ENCODE peak calls at places on chromosomes 2 and 18, in four cellular contexts. One of them, this sample, is unnamed.

GRCh38 chr2:239157766-239158165 is 243.1 kb downstream of the HDAC4 start:
- DNase-seq in HepG2: no peak
- DNase-seq in H1: peak; percentile 82
- DNase-seq in GM12878: no peak
- DNase-seq in this sample: no peak

GRCh38 chr2:96815326-96816126 is 542 bp upstream of the CNNM3 start:
- DNase-seq in H1: no peak
- DNase-seq in GM12878: no peak
- DNase-seq in HepG2: peak; percentile 39
- DNase-seq in this sample: peak; percentile 69

GRCh38 chr2:8682719-8683667 is 1.1 kb downstream of the ID2 start:
- DNase-seq in H1: no peak
- DNase-seq in GM12878: no peak
- DNase-seq in HepG2: peak; percentile 72
- DNase-seq in this sample: peak; percentile 77

GRCh38 chr2:173922068-173922467 is 43.1 kb downstream of the SP3 start:
- DNase-seq in GM12878: no peak
- DNase-seq in HepG2: no peak
- DNase-seq in H1: no peak
- DNase-seq in this sample: no peak

GRCh38 chr2:61582191-61582590 is 44.0 kb upstream of the XPO1 start:
- DNase-seq in GM12878: no peak
- DNase-seq in HepG2: no peak
- DNase-seq in H1: no peak
- DNase-seq in this sample: no peak

GRCh38 chr2:85288244-85288725 is 39.5 kb downstream of the TGOLN2 start:
- DNase-seq in H1: no peak
- DNase-seq in HepG2: no peak
- DNase-seq in GM12878: no peak
- DNase-seq in this sample: no peak

GRCh38 chr2:46230115-46230571 is 67.1 kb upstream of the EPAS1 start:
- DNase-seq in H1: no peak
- DNase-seq in HepG2: peak; percentile 24
- DNase-seq in GM12878: peak; percentile 37
- DNase-seq in this sample: no peak

GRCh38 chr2:88250402-88250801 is 80.3 kb downstream of the THNSL2 start:
- DNase-seq in H1: no peak
- DNase-seq in GM12878: no peak
- DNase-seq in HepG2: no peak
- DNase-seq in this sample: no peak

GRCh38 chr2:74186038-74186437 is 7.4 kb upstream of the MOB1A start:
- DNase-seq in GM12878: peak; percentile 98
- DNase-seq in H1: no peak
- DNase-seq in HepG2: no peak
- DNase-seq in this sample: no peak

GRCh38 chr2:134796373-134796772 is 42.0 kb upstream of the ACMSD start:
- DNase-seq in GM12878: no peak
- DNase-seq in H1: no peak
- DNase-seq in HepG2: no peak
- DNase-seq in this sample: no peak

GRCh38 chr2:238790126-238790820 is 57.6 kb upstream of the TWIST2 start:
- DNase-seq in HepG2: no peak
- DNase-seq in H1: no peak
- DNase-seq in GM12878: no peak
- DNase-seq in this sample: no peak

DNA sequence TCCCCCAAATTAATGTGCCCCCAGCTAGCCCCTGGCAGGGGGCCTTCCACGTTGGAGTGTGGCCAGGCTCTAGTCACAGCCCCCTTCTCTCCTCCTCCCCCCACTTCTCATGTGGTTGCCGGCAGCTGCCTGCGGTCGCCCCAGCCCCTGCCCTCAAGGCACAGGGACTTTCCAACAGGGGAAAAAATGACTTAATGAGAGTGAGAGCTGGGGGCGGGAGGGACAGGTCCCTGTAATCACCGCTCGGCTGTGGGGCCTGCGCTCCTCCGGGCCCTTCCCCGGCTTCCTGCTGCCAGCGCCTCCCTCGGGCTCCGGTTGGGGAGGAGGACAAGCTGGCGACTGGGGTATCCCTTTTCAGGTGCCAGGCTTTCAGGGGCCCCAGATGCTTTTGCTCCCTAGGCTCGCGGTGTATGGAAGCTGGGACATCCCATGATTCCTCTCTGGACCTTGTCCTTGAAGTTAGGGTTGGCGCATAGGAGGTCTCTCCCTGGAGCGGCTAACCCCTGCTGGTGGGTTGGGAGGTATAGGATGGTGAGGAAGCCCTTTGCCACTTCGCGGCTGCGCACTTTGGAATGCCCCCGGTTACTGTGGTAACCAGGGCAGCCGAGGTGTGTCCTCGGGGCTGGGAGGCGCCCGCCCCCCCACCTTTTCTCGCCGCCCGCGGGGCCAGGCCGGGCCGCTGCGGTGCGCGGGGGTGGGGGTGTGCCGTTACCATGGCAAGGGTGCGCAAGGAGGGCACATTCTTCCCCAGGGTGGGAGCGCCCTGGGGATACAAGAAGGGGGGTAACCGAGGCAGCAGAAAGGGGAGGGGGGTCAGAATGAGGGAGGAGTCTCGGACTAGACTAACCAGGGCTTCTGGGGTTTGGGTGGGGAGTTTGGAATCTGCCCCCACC is 16.1 kb downstream of the WNT10A start:
- DNase-seq in H1: peak; percentile 69
- DNase-seq in HepG2: no peak
- DNase-seq in GM12878: peak; percentile 84
- DNase-seq in this sample: peak; percentile 74
- TF ChIP-seq TCF12 in H1: no peak
- TF ChIP-seq TCF12 in HepG2: no peak
- TF ChIP-seq TCF12 in GM12878: peak; percentile 100
- TF ChIP-seq TCF12 in this sample: no peak

GRCh38 chr2:106562826-106563594 is 75.8 kb downstream of the CD8B2 start:
- DNase-seq in GM12878: no peak
- DNase-seq in H1: no peak
- DNase-seq in HepG2: no peak
- DNase-seq in this sample: peak; percentile 69
- TF ChIP-seq TCF12 in GM12878: no peak
- TF ChIP-seq TCF12 in H1: no peak
- TF ChIP-seq TCF12 in HepG2: no peak
- TF ChIP-seq TCF12 in this sample: no peak

GRCh38 chr2:207633686-207634085 is 8.5 kb upstream of the METTL21A start:
- DNase-seq in H1: no peak
- DNase-seq in HepG2: no peak
- DNase-seq in GM12878: no peak
- DNase-seq in this sample: no peak

GRCh38 chr2:207635468-207636200 is 10.4 kb upstream of the METTL21A start:
- DNase-seq in HepG2: no peak
- DNase-seq in H1: no peak
- DNase-seq in GM12878: no peak
- DNase-seq in this sample: no peak

GRCh38 chr2:207630491-207630890 is 5.3 kb upstream of the METTL21A start:
- DNase-seq in GM12878: no peak
- DNase-seq in HepG2: no peak
- DNase-seq in H1: no peak
- DNase-seq in this sample: no peak

GRCh38 chr2:207629553-207629952 is 4.4 kb upstream of the METTL21A start:
- DNase-seq in H1: no peak
- DNase-seq in GM12878: no peak
- DNase-seq in HepG2: no peak
- DNase-seq in this sample: no peak

GRCh38 chr2:207632575-207633492 is 7.6 kb upstream of the METTL21A start:
- DNase-seq in H1: no peak
- DNase-seq in GM12878: no peak
- DNase-seq in HepG2: peak; percentile 69
- DNase-seq in this sample: no peak
- TF ChIP-seq TCF12 in H1: no peak
- TF ChIP-seq TCF12 in GM12878: no peak
- TF ChIP-seq TCF12 in HepG2: no peak
- TF ChIP-seq TCF12 in this sample: no peak

GRCh38 chr2:152523091-152523490 is 188.1 kb downstream of the FMNL2 start:
- DNase-seq in HepG2: no peak
- DNase-seq in GM12878: no peak
- DNase-seq in H1: no peak
- DNase-seq in this sample: no peak

GRCh38 chr2:152520759-152521158 is 185.8 kb downstream of the FMNL2 start:
- DNase-seq in HepG2: no peak
- DNase-seq in GM12878: no peak
- DNase-seq in H1: no peak
- DNase-seq in this sample: no peak

GRCh38 chr2:152518016-152518415 is 183.0 kb downstream of the FMNL2 start:
- DNase-seq in GM12878: no peak
- DNase-seq in H1: no peak
- DNase-seq in HepG2: no peak
- DNase-seq in this sample: no peak

GRCh38 chr2:152519581-152519952 is 184.6 kb downstream of the FMNL2 start:
- DNase-seq in GM12878: no peak
- DNase-seq in HepG2: no peak
- DNase-seq in H1: no peak
- DNase-seq in this sample: no peak

GRCh38 chr2:152518656-152519580 is 183.9 kb downstream of the FMNL2 start:
- DNase-seq in H1: no peak
- DNase-seq in GM12878: no peak
- DNase-seq in HepG2: no peak
- DNase-seq in this sample: no peak
- TF ChIP-seq TCF12 in H1: no peak
- TF ChIP-seq TCF12 in GM12878: no peak
- TF ChIP-seq TCF12 in HepG2: no peak
- TF ChIP-seq TCF12 in this sample: no peak

GRCh38 chr2:38731090-38731489 is 20.1 kb downstream of the SRSF7 start:
- DNase-seq in GM12878: no peak
- DNase-seq in HepG2: no peak
- DNase-seq in H1: no peak
- DNase-seq in this sample: no peak
- TF ChIP-seq TCF12 in GM12878: no peak
- TF ChIP-seq TCF12 in HepG2: no peak
- TF ChIP-seq TCF12 in H1: no peak
- TF ChIP-seq TCF12 in this sample: no peak

DNA sequence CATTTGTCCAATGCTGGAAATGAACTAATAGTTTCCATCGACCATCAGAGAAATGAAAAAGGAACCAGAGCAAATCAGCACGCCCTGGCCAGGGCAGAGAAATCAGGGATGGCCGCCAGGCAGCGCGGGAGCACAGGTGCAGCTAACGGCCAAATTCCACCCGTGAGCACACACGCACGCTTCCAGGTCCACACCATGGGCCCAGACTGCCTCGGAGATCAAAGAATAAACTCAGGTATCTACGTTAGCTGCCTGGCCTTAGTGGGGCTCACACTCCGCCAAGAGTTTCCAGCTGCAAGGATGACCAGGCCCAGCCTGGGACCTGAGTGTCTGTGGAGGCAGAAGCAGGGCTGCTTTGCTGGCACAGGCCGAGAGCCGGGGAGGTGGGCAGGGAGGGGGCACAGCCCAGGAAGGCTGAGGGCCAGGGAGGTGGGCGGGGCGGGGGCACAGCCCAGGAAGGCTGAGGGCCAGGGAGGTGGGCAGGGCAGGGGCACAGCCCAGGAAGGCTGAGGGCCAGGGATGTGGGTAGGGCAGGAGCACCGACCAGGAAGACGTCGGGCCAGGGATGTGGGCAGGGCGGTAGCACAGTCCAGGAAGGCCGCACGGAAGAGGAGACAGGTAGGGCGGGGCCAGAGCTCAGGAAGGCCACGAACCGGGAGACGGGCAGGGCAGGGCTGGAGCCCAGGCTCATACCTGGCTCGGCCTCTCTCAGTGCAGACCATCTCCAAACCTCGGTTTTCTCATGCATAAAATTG is 43.2 kb upstream of the SALL3 start:
- DNase-seq in GM12878: no peak
- DNase-seq in HepG2: no peak
- DNase-seq in H1: no peak
- DNase-seq in this sample: no peak
- TF ChIP-seq TCF12 in GM12878: no peak
- TF ChIP-seq TCF12 in HepG2: no peak
- TF ChIP-seq TCF12 in H1: no peak
- TF ChIP-seq TCF12 in this sample: no peak

GRCh38 chr2:221125691-221126090 is 446.4 kb downstream of the EPHA4 start:
- DNase-seq in HepG2: no peak
- DNase-seq in GM12878: no peak
- DNase-seq in H1: no peak
- DNase-seq in this sample: no peak
- TF ChIP-seq TCF12 in HepG2: no peak
- TF ChIP-seq TCF12 in GM12878: no peak
- TF ChIP-seq TCF12 in H1: no peak
- TF ChIP-seq TCF12 in this sample: no peak

DNA sequence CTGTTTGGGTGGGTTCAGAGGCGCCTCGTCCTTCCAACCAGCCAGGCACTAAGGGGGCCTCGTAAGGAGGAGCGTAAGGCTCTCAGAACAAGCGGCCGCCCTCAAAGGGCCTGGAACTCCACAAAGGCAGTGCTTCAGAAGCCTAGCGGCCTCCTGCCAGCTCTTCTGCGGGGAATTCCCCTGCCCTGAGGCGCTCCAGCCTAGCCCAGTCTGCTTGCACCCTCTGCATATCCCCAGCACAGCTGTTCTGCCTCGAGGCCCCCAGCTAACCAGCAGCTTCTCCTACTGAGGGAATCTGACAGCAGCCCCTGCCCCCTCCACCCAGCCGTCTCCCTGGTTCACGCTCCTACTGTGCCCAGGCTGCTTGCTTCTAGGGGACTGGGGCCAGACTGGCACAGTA is 265.9 kb downstream of the TFCP2L1 start:
- DNase-seq in H1: no peak
- DNase-seq in HepG2: no peak
- DNase-seq in GM12878: no peak
- DNase-seq in this sample: no peak
- TF ChIP-seq TCF12 in H1: no peak
- TF ChIP-seq TCF12 in HepG2: no peak
- TF ChIP-seq TCF12 in GM12878: no peak
- TF ChIP-seq TCF12 in this sample: no peak

GRCh38 chr2:138827426-138828054 is 47.4 kb upstream of the NXPH2 start:
- DNase-seq in HepG2: peak; percentile 74
- DNase-seq in H1: no peak
- DNase-seq in GM12878: peak; percentile 31
- DNase-seq in this sample: peak; percentile 18
- TF ChIP-seq TCF12 in HepG2: no peak
- TF ChIP-seq TCF12 in H1: no peak
- TF ChIP-seq TCF12 in GM12878: no peak
- TF ChIP-seq TCF12 in this sample: no peak